ENCODE peak calls at places on chromosomes 4 and X, in five cellular contexts. K, C, Q, I and J are unnamed samples.
A peak's percentile ranks its signal among the peaks of the same experiment; 100 is the strongest.

GRCh38 chr4:55588160-55588559 is 3.9 kb downstream of the PDCL2 start:
- DNase-seq in K (no peak), C (no peak), Q (no peak), I (no peak), J (no peak)

GRCh38 chr4:25953740-25954139 is 39.7 kb downstream of the SMIM20 start:
- DNase-seq in K (no peak), C (no peak), Q (peak; percentile 49), I (no peak), J (peak; percentile 70)

GRCh38 chr4:66955784-66956183 is 589.5 kb downstream of the CENPC start:
- DNase-seq in K (no peak), C (no peak), Q (no peak), I (no peak), J (no peak)

GRCh38 chr4:30720021-30720655 is at the start of gene PCDH7:
- DNase-seq in K (no peak), C (peak; percentile 70), Q (peak; percentile 74), I (no peak), J (peak; percentile 80)

GRCh38 chr4:105145913-105146285 is 777 bp upstream of the TET2 start:
- DNase-seq in K (peak; percentile 87), C (peak; percentile 66), Q (no peak), I (no peak), J (no peak)

GRCh38 chr4:76886848-76887441 is 11.0 kb downstream of the SOWAHB start:
- DNase-seq in K (no peak), C (no peak), Q (no peak), I (no peak), J (no peak)

GRCh38 chr4:8409271-8410065 is 31.1 kb downstream of the ACOX3 start:
- DNase-seq in K (no peak), C (no peak), Q (peak; percentile 39), I (no peak), J (peak; percentile 70)

GRCh38 chr4:15186826-15187225 is 184.5 kb downstream of the CPEB2 start:
- DNase-seq in K (no peak), C (no peak), Q (no peak), I (no peak), J (no peak)

GRCh38 chr4:83074086-83074704 is 39.2 kb downstream of the COPS4 start:
- DNase-seq in K (no peak), C (no peak), Q (peak; percentile 61), I (peak; percentile 75), J (peak; percentile 90)

GRCh38 chr4:7441201-7441600 is 6.5 kb upstream of the PSAPL1 start:
- DNase-seq in K (no peak), C (no peak), Q (no peak), I (no peak), J (no peak)

GRCh38 chr4:6668391-6668790 is 25.3 kb upstream of the S100P start:
- DNase-seq in K (no peak), C (no peak), Q (peak; percentile 62), I (no peak), J (peak; percentile 69)

GRCh38 chr4:7705062-7705461 is 234.6 kb downstream of the AFAP1 start:
- DNase-seq in K (no peak), C (no peak), Q (no peak), I (no peak), J (peak; percentile 13)

GRCh38 chr4:7726665-7727413 is 212.8 kb downstream of the AFAP1 start:
- DNase-seq in K (no peak), C (no peak), Q (no peak), I (no peak), J (no peak)

GRCh38 chrX:17521871-17522693 is 147.1 kb downstream of the NHS start:
- DNase-seq in K (no peak), C (no peak), Q (peak; percentile 57), I (no peak), J (peak; percentile 62)

GRCh38 chr4:40702800-40703151 is 47.0 kb upstream of the NSUN7 start:
- DNase-seq in K (no peak), C (no peak), Q (no peak), I (no peak), J (no peak)

GRCh38 chrX:136847874-136848273 is 32.7 kb downstream of the RBMX start:
- DNase-seq in K (no peak), C (no peak), Q (no peak), I (no peak), J (no peak)

GRCh38 chr4:172134536-172134935 is 321.3 kb downstream of the GALNTL6 start:
- DNase-seq in K (no peak), C (no peak), Q (no peak), I (no peak), J (no peak)

GRCh38 chrX:24927372-24927771 is 88.4 kb downstream of the ARX start:
- DNase-seq in K (no peak), C (no peak), Q (no peak), I (no peak), J (no peak)

GRCh38 chr4:98434816-98435215 is 173.6 kb downstream of the RAP1GDS1 start:
- DNase-seq in K (no peak), C (no peak), Q (no peak), I (no peak), J (no peak)

GRCh38 chr4:98433608-98434198 is 172.5 kb downstream of the RAP1GDS1 start:
- DNase-seq in K (no peak), C (no peak), Q (no peak), I (no peak), J (no peak)

GRCh38 chr4:98430708-98431403 is 169.7 kb downstream of the RAP1GDS1 start:
- DNase-seq in K (no peak), C (no peak), Q (peak; percentile 96), I (no peak), J (peak; percentile 84)
- H3K4me3 ChIP-seq in K (no peak overlapping the region), C (no peak overlapping the region), Q (peak overlapping the region; percentile 3), I (no peak overlapping the region), J (no peak overlapping the region)

GRCh38 chr4:140612356-140612755 is 43.6 kb upstream of the UCP1 start:
- DNase-seq in K (no peak), C (no peak), Q (no peak), I (no peak), J (no peak)

GRCh38 chr4:140607852-140608251 is 39.1 kb upstream of the UCP1 start:
- DNase-seq in K (no peak), C (no peak), Q (no peak), I (no peak), J (no peak)

GRCh38 chr4:140611854-140612253 is 43.1 kb upstream of the UCP1 start:
- DNase-seq in K (no peak), C (no peak), Q (peak; percentile 33), I (no peak), J (no peak)

GRCh38 chr4:140604544-140604943 is 35.8 kb upstream of the UCP1 start:
- DNase-seq in K (no peak), C (no peak), Q (no peak), I (no peak), J (no peak)

GRCh38 chr4:140609548-140610425 is 41.0 kb upstream of the UCP1 start:
- DNase-seq in K (no peak), C (no peak), Q (peak; percentile 45), I (peak; percentile 31), J (peak; percentile 69)
- TF ChIP-seq CTCF in K (no peak), C (peak; percentile 49), Q (peak; percentile 56), I (peak; percentile 64), J (peak; percentile 54)

GRCh38 chr4:94533405-94534223 is 81.9 kb downstream of the PDLIM5 start:
- DNase-seq in K (no peak), C (no peak), Q (peak; percentile 35), I (no peak), J (no peak)

GRCh38 chr4:94536649-94537464 is 85.1 kb downstream of the PDLIM5 start:
- DNase-seq in K (no peak), C (no peak), Q (no peak), I (no peak), J (peak; percentile 61)

GRCh38 chr4:94532016-94532789 is 80.5 kb downstream of the PDLIM5 start:
- DNase-seq in K (no peak), C (no peak), Q (peak; percentile 62), I (no peak), J (no peak)

GRCh38 chr4:94536049-94536448 is 84.3 kb downstream of the PDLIM5 start:
- DNase-seq in K (no peak), C (no peak), Q (no peak), I (no peak), J (no peak)

GRCh38 chr4:94534401-94535312 is 82.9 kb downstream of the PDLIM5 start:
- DNase-seq in K (no peak), C (no peak), Q (no peak), I (no peak), J (no peak)
- H3K4me3 ChIP-seq in K (no peak overlapping the region), C (no peak overlapping the region), Q (no peak overlapping the region), I (no peak overlapping the region), J (no peak overlapping the region)

GRCh38 chr4:116150152-116150551 is 935.2 kb downstream of the TRAM1L1 start:
- DNase-seq in K (no peak), C (no peak), Q (no peak), I (no peak), J (no peak)
- TF ChIP-seq CTCF in K (no peak), C (no peak), Q (peak; percentile 34), I (peak; percentile 16), J (no peak)

DNA sequence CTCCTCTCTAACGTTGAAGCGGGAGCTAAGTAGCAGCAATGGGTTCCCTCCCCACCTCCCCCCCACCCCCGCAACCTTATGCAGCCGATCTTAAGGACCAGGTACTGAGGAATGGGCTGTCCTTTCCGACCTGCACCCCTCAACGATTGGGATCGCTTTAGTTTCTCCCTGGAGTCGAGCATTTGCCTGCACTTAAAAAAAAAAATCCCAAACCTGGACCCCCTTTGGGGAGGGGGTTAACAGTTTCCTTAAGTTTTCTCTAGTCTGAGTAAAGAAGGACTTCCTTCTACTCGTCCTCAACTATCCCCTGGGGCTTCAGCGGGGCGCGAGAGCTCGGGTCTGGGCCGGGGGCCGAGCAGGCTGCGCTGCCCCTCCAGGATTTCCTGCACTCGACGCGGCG is 25.7 kb upstream of the BCORL1 start:
- DNase-seq in K (no peak), C (no peak), Q (no peak), I (no peak), J (no peak)
- H3K4me3 ChIP-seq in K (no peak overlapping the region), C (peak overlapping the region; percentile 56), Q (no peak overlapping the region), I (no peak overlapping the region), J (peak overlapping the region; percentile 31)

GRCh38 chr4:91111556-91111955 is 984.4 kb downstream of the CCSER1 start:
- DNase-seq in K (no peak), C (no peak), Q (no peak), I (no peak), J (no peak)
- TF ChIP-seq CTCF in K (no peak), C (no peak), Q (no peak), I (no peak), J (no peak)

DNA sequence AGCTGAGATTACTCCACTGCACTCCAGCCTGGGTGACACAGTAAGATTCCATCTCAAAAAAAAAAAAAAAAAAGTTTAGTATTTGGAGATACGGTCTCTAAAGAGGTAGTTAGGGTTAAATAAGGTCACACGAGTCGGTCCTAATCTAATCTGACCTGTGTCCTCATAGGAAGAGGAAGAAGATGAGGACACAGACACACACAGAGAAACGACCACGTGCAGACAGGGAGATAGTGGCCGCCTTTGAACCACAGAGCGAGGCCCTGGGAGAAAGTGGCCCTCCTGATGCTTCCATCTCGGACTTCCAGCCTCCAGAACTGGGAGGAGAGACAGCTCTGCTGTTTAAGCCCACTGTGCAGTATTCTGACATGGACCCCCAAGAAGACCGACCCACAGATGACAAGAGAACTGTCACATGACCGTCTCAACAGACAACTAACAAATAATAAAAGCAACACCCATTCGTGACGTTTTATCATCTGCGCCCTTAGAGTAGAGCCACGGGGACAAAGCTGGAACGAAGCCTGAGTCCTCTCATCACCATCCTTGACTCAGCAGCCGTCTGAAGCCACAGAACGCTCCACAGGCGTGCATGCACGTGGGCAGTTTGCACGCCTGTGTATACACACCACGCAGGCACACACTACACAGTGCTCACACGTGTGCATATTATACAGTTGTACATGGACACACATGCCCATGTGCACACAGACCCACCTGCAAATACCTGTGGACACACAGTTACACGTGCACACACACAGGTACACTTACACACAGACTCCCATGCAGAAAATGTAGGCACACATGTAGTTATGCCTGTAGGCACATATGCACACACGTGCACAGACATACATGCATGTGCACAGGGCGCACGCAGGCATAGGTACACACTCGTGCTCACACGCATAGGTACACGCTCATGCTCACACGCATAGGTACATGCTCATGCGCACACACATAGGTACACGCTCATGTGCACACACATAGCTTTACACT is 51.7 kb downstream of the FAM53A start:
- DNase-seq in K (no peak), C (no peak), Q (no peak), I (no peak), J (no peak)
- H3K4me3 ChIP-seq in K (no peak overlapping the region), C (no peak overlapping the region), Q (no peak overlapping the region), I (no peak overlapping the region), J (no peak overlapping the region)